ENCODE peak calls at places on chromosomes 3 and 15, in five cellular contexts. One of them, this sample, is unnamed.

GRCh38 chr3:137724240-137724639 is 39.9 kb upstream of the SOX14 start:
- DNase-seq in cardiac fibroblast: no peak
- DNase-seq in cardiac muscle cell: no peak
- DNase-seq in AG04449: no peak
- DNase-seq in lung: no peak
- DNase-seq in this sample: no peak

GRCh38 chr3:70556056-70556455 is 243.6 kb upstream of the MDFIC2 start:
- DNase-seq in cardiac muscle cell: no peak
- DNase-seq in AG04449: no peak
- DNase-seq in cardiac fibroblast: peak
- DNase-seq in lung: no peak
- DNase-seq in this sample: no peak

GRCh38 chr3:13262493-13263211 is 157.5 kb downstream of the NUP210 start:
- DNase-seq in lung: no peak
- DNase-seq in cardiac fibroblast: peak
- DNase-seq in cardiac muscle cell: no peak
- DNase-seq in AG04449: no peak
- DNase-seq in this sample: peak

GRCh38 chr3:42689421-42690014 is 4.2 kb downstream of the KLHL40 start:
- DNase-seq in cardiac muscle cell: no peak
- DNase-seq in AG04449: no peak
- DNase-seq in lung: no peak
- DNase-seq in cardiac fibroblast: no peak
- DNase-seq in this sample: no peak

GRCh38 chr3:94310736-94311135 is 247.9 kb downstream of the NSUN3 start:
- DNase-seq in AG04449: no peak
- DNase-seq in cardiac fibroblast: no peak
- DNase-seq in cardiac muscle cell: no peak
- DNase-seq in lung: no peak
- DNase-seq in this sample: no peak

GRCh38 chr3:124315215-124316033 is 323.5 kb upstream of the ROPN1 start:
- DNase-seq in lung: no peak
- DNase-seq in cardiac fibroblast: peak
- DNase-seq in AG04449: peak
- DNase-seq in cardiac muscle cell: no peak
- DNase-seq in this sample: peak

GRCh38 chr3:151154566-151154965 is 48.5 kb downstream of the GPR171 start:
- DNase-seq in AG04449: no peak
- DNase-seq in lung: no peak
- DNase-seq in cardiac muscle cell: no peak
- DNase-seq in cardiac fibroblast: no peak
- DNase-seq in this sample: no peak

GRCh38 chr3:180789774-180790173 is 110.5 kb upstream of the CCDC39 start:
- DNase-seq in cardiac muscle cell: no peak
- DNase-seq in AG04449: no peak
- DNase-seq in cardiac fibroblast: no peak
- DNase-seq in lung: no peak
- DNase-seq in this sample: no peak

GRCh38 chr3:104548401-104548800 is 818.3 kb upstream of the ALCAM start:
- DNase-seq in cardiac muscle cell: no peak
- DNase-seq in cardiac fibroblast: no peak
- DNase-seq in AG04449: no peak
- DNase-seq in lung: no peak
- DNase-seq in this sample: no peak

GRCh38 chr15:101009176-101009575 is 90.0 kb downstream of the LRRK1 start:
- DNase-seq in lung: no peak
- DNase-seq in cardiac fibroblast: no peak
- DNase-seq in cardiac muscle cell: no peak
- DNase-seq in AG04449: no peak
- DNase-seq in this sample: no peak

GRCh38 chr15:101011582-101011981 is 92.4 kb downstream of the LRRK1 start:
- DNase-seq in AG04449: no peak
- DNase-seq in cardiac fibroblast: no peak
- DNase-seq in cardiac muscle cell: no peak
- DNase-seq in lung: peak
- DNase-seq in this sample: no peak

GRCh38 chr15:101010781-101011180 is 91.6 kb downstream of the LRRK1 start:
- DNase-seq in AG04449: no peak
- DNase-seq in cardiac fibroblast: no peak
- DNase-seq in lung: peak
- DNase-seq in cardiac muscle cell: no peak
- DNase-seq in this sample: no peak

GRCh38 chr15:101006931-101007687 is 88.0 kb downstream of the LRRK1 start:
- DNase-seq in cardiac fibroblast: peak
- DNase-seq in cardiac muscle cell: peak
- DNase-seq in lung: peak
- DNase-seq in AG04449: no peak
- DNase-seq in this sample: peak

DNA sequence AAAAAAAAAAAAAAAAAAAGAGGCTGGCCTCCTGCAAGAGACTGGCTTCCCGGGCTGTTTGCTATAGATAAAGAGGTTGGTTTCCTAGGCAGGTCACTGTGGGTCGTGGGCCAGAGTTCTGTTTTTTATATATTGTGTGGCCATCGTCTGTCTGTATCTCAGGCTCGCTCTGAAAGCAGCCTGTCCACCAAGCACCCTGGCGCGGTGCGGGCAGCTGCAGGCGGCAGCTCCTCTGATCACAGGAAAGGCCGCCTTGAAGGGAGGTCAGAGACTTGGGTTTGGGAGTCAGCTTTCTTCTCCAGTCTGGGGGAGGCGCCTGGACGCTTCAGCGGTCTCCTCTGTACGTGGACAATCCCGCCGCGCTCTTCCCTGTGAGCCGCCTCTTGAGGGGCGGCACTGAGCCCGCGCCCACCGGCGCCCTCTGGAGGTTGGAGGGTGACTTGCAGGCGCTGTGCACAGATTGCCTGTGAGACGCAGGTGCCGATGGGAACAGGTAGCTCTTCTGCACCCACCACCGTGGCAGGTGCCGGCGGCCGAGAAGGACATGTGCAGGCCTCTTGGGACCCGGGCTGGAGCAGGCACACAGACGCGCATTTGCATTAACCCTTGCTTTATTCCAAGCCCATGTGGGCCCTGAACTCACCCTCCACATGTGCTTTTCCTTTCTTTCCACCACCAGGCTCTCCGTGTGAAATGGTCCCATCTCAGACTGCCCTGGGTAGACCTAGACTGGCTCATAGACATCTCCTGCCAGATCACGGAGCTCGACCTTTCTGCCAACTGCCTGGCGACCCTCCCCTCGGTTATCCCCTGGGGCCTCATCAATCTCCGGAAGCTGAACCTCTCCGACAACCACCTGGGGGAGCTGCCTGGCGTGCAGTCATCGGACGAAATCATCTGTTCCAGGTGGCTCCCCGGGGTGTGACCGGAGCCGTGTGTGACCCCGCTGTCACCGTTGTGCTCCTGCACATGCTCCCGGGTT is 89.3 kb downstream of the LRRK1 start:
- DNase-seq in lung: peak
- DNase-seq in AG04449: no peak
- DNase-seq in cardiac fibroblast: peak
- DNase-seq in cardiac muscle cell: peak
- DNase-seq in this sample: peak
- TF ChIP-seq CTCF in lung: peak
- TF ChIP-seq CTCF in AG04449: peak
- TF ChIP-seq CTCF in cardiac fibroblast: peak
- TF ChIP-seq CTCF in cardiac muscle cell: peak
- TF ChIP-seq CTCF in this sample: peak

GRCh38 chr3:184582583-184582982 is 21.0 kb downstream of the EPHB3 start:
- DNase-seq in cardiac muscle cell: peak
- DNase-seq in cardiac fibroblast: peak
- DNase-seq in lung: no peak
- DNase-seq in AG04449: no peak
- DNase-seq in this sample: no peak

GRCh38 chr3:184585545-184585944 is 24.0 kb downstream of the EPHB3 start:
- DNase-seq in lung: no peak
- DNase-seq in cardiac muscle cell: no peak
- DNase-seq in AG04449: no peak
- DNase-seq in cardiac fibroblast: no peak
- DNase-seq in this sample: no peak

GRCh38 chr3:184582998-184583344 is 21.4 kb downstream of the EPHB3 start:
- DNase-seq in AG04449: no peak
- DNase-seq in cardiac fibroblast: no peak
- DNase-seq in lung: no peak
- DNase-seq in cardiac muscle cell: no peak
- DNase-seq in this sample: no peak

GRCh38 chr3:184583345-184584000 is 21.9 kb downstream of the EPHB3 start:
- DNase-seq in cardiac muscle cell: peak
- DNase-seq in lung: no peak
- DNase-seq in AG04449: no peak
- DNase-seq in cardiac fibroblast: no peak
- DNase-seq in this sample: no peak

DNA sequence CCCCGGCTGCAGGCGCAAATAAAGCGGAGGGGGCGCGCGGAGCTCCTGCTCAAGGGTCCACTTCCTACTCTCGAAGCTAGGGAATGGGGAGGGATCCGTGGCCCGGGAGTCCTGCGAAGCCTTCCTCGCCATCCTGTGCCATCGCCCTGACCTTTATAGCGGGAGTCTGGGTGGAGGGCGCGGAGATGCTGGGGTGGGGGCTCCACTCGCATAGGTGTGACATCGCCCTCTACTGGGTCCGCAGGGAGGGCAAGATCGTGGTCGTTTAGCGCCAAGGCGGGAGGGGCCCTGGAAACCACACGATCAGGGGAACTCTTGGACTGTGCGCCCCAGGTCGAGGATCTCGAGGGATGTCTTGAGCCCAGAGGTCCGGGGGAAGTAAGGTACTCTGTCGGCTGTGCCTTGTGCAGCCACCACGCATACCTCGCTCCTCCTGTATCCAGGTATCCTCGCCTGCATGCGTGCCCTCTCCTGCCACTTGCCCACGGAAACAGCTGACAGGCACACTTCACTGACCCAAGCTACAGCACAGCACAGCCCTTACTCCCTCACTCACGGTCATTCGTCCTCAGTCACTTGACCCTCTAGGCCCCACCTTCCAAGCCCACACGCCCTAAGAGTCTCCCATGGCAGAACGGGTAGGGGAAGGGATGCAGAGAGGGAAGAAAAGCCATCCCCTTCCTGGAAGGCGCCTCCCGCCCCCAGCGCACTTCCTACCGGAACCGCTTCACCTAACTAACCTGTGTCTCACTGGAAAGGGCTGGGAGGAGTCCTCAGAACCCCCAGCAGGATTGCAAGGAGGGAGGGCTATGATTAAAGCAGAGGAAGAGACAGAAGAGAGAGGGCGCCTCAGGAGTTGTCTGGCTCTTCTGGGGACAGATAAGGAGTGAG is 22.7 kb downstream of the EPHB3 start:
- DNase-seq in cardiac fibroblast: no peak
- DNase-seq in lung: no peak
- DNase-seq in AG04449: no peak
- DNase-seq in cardiac muscle cell: peak
- DNase-seq in this sample: no peak
- TF ChIP-seq CTCF in cardiac fibroblast: no peak
- TF ChIP-seq CTCF in lung: no peak
- TF ChIP-seq CTCF in AG04449: peak
- TF ChIP-seq CTCF in cardiac muscle cell: peak
- TF ChIP-seq CTCF in this sample: no peak

GRCh38 chr3:21484323-21485154 is 266.5 kb downstream of the ZNF385D start:
- DNase-seq in cardiac muscle cell: peak
- DNase-seq in AG04449: peak
- DNase-seq in cardiac fibroblast: peak
- DNase-seq in lung: peak
- DNase-seq in this sample: peak
- TF ChIP-seq CTCF in cardiac muscle cell: peak
- TF ChIP-seq CTCF in AG04449: peak
- TF ChIP-seq CTCF in cardiac fibroblast: peak
- TF ChIP-seq CTCF in lung: no peak
- TF ChIP-seq CTCF in this sample: peak

GRCh38 chr3:171329759-171330158 is 130.4 kb downstream of the TNIK start:
- DNase-seq in cardiac fibroblast: no peak
- DNase-seq in lung: no peak
- DNase-seq in cardiac muscle cell: peak
- DNase-seq in AG04449: no peak
- DNase-seq in this sample: no peak

GRCh38 chr3:171326717-171327440 is 133.3 kb downstream of the TNIK start:
- DNase-seq in cardiac muscle cell: no peak
- DNase-seq in AG04449: no peak
- DNase-seq in lung: no peak
- DNase-seq in cardiac fibroblast: no peak
- DNase-seq in this sample: no peak

GRCh38 chr3:171330936-171331335 is 129.3 kb downstream of the TNIK start:
- DNase-seq in cardiac muscle cell: no peak
- DNase-seq in AG04449: no peak
- DNase-seq in lung: no peak
- DNase-seq in cardiac fibroblast: no peak
- DNase-seq in this sample: no peak

GRCh38 chr3:171327441-171328174 is 132.6 kb downstream of the TNIK start:
- DNase-seq in lung: no peak
- DNase-seq in cardiac fibroblast: no peak
- DNase-seq in cardiac muscle cell: no peak
- DNase-seq in AG04449: no peak
- DNase-seq in this sample: no peak

DNA sequence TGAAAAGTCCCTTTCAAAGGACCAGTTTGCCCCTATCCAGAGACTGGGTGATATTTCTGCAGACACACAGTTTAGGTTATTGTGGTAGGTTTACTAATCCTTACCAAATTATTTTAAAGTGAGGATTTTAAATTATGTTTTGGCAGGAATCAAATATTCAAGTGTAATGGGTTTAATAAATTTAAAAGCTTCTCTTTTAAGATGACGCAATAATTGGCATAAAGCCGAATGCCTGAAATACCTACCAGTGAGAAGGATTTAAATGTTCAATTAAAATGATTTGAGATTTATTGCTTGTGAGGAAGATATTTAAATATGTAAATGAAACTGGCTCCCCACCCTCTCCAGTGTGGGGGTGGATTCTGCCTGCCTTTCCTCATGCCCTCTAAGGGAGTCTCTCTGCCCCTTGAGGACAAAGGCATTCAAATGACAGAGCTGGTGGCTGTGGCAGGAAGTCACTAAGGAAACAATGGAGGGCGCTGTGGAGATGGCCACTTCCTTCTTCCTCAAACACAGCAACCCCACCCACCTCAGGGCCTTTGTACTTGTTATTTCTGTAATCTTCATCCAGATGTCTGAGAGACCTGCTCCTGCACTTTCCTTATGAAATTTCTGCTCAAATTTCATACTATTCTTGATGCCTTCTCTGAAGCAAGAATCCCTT is 131.7 kb downstream of the TNIK start:
- DNase-seq in lung: peak
- DNase-seq in cardiac fibroblast: peak
- DNase-seq in cardiac muscle cell: no peak
- DNase-seq in AG04449: no peak
- DNase-seq in this sample: peak
- TF ChIP-seq CTCF in lung: no peak
- TF ChIP-seq CTCF in cardiac fibroblast: no peak
- TF ChIP-seq CTCF in cardiac muscle cell: no peak
- TF ChIP-seq CTCF in AG04449: no peak
- TF ChIP-seq CTCF in this sample: no peak